ENCODE peak calls at places on chromosomes 3 and 15, in eight cellular contexts. One of them, this sample, is unnamed.

GRCh38 chr3:125374501-125374995 is 577 bp downstream of the ZNF148 start:
- DNase-seq in left ventricle myocardium inferior: peak
- DNase-seq in CD8-positive, alpha-beta memory T cell: no peak
- DNase-seq in effector CD4-positive, alpha-beta T cell: peak
- DNase-seq in astrocyte of the spinal cord: peak
- DNase-seq in stimulated activated CD8-positive, alpha-beta memory T cell treated with anti-CD3 and anti-CD28 coated beads, Interleukin-15, amount 100 ng/mL, for 4 hours: peak
- DNase-seq in glutamatergic neuron: peak
- DNase-seq in KG1: no peak
- DNase-seq in this sample: peak

GRCh38 chr3:60240558-60240957 is 1010.7 kb downstream of the FHIT start:
- DNase-seq in left ventricle myocardium inferior: no peak
- DNase-seq in CD8-positive, alpha-beta memory T cell: no peak
- DNase-seq in stimulated activated CD8-positive, alpha-beta memory T cell treated with anti-CD3 and anti-CD28 coated beads, Interleukin-15, amount 100 ng/mL, for 4 hours: no peak
- DNase-seq in effector CD4-positive, alpha-beta T cell: no peak
- DNase-seq in KG1: no peak
- DNase-seq in glutamatergic neuron: no peak
- DNase-seq in astrocyte of the spinal cord: no peak
- DNase-seq in this sample: no peak

GRCh38 chr3:72018339-72018984 is 233.5 kb upstream of the PROK2 start:
- DNase-seq in glutamatergic neuron: no peak
- DNase-seq in effector CD4-positive, alpha-beta T cell: no peak
- DNase-seq in CD8-positive, alpha-beta memory T cell: no peak
- DNase-seq in astrocyte of the spinal cord: no peak
- DNase-seq in left ventricle myocardium inferior: no peak
- DNase-seq in KG1: no peak
- DNase-seq in stimulated activated CD8-positive, alpha-beta memory T cell treated with anti-CD3 and anti-CD28 coated beads, Interleukin-15, amount 100 ng/mL, for 4 hours: no peak
- DNase-seq in this sample: peak

GRCh38 chr15:72970965-72971746 is 81.1 kb upstream of the NEO1 start:
- DNase-seq in effector CD4-positive, alpha-beta T cell: no peak
- DNase-seq in KG1: no peak
- DNase-seq in glutamatergic neuron: no peak
- DNase-seq in stimulated activated CD8-positive, alpha-beta memory T cell treated with anti-CD3 and anti-CD28 coated beads, Interleukin-15, amount 100 ng/mL, for 4 hours: no peak
- DNase-seq in CD8-positive, alpha-beta memory T cell: no peak
- DNase-seq in left ventricle myocardium inferior: no peak
- DNase-seq in astrocyte of the spinal cord: peak
- DNase-seq in this sample: no peak

GRCh38 chr15:74365619-74366445 is 1.6 kb downstream of the CYP11A1 start:
- DNase-seq in astrocyte of the spinal cord: peak
- DNase-seq in CD8-positive, alpha-beta memory T cell: peak
- DNase-seq in KG1: no peak
- DNase-seq in glutamatergic neuron: peak
- DNase-seq in left ventricle myocardium inferior: peak
- DNase-seq in effector CD4-positive, alpha-beta T cell: no peak
- DNase-seq in stimulated activated CD8-positive, alpha-beta memory T cell treated with anti-CD3 and anti-CD28 coated beads, Interleukin-15, amount 100 ng/mL, for 4 hours: no peak
- DNase-seq in this sample: no peak

GRCh38 chr3:127065138-127065427 is 82.2 kb downstream of the PLXNA1 start:
- DNase-seq in effector CD4-positive, alpha-beta T cell: no peak
- DNase-seq in left ventricle myocardium inferior: no peak
- DNase-seq in astrocyte of the spinal cord: no peak
- DNase-seq in CD8-positive, alpha-beta memory T cell: no peak
- DNase-seq in glutamatergic neuron: no peak
- DNase-seq in stimulated activated CD8-positive, alpha-beta memory T cell treated with anti-CD3 and anti-CD28 coated beads, Interleukin-15, amount 100 ng/mL, for 4 hours: no peak
- DNase-seq in KG1: no peak
- DNase-seq in this sample: no peak

GRCh38 chr3:100047455-100048141 is 66.7 kb downstream of the FILIP1L start:
- DNase-seq in glutamatergic neuron: no peak
- DNase-seq in effector CD4-positive, alpha-beta T cell: no peak
- DNase-seq in astrocyte of the spinal cord: peak
- DNase-seq in stimulated activated CD8-positive, alpha-beta memory T cell treated with anti-CD3 and anti-CD28 coated beads, Interleukin-15, amount 100 ng/mL, for 4 hours: no peak
- DNase-seq in left ventricle myocardium inferior: no peak
- DNase-seq in KG1: peak
- DNase-seq in CD8-positive, alpha-beta memory T cell: no peak
- DNase-seq in this sample: no peak

GRCh38 chr3:20305647-20306046 is 119.6 kb upstream of the SGO1 start:
- DNase-seq in left ventricle myocardium inferior: no peak
- DNase-seq in astrocyte of the spinal cord: no peak
- DNase-seq in KG1: no peak
- DNase-seq in stimulated activated CD8-positive, alpha-beta memory T cell treated with anti-CD3 and anti-CD28 coated beads, Interleukin-15, amount 100 ng/mL, for 4 hours: no peak
- DNase-seq in CD8-positive, alpha-beta memory T cell: no peak
- DNase-seq in effector CD4-positive, alpha-beta T cell: no peak
- DNase-seq in glutamatergic neuron: no peak
- DNase-seq in this sample: no peak

GRCh38 chr3:61690016-61690415 is 128.6 kb downstream of the PTPRG start:
- DNase-seq in stimulated activated CD8-positive, alpha-beta memory T cell treated with anti-CD3 and anti-CD28 coated beads, Interleukin-15, amount 100 ng/mL, for 4 hours: no peak
- DNase-seq in astrocyte of the spinal cord: no peak
- DNase-seq in CD8-positive, alpha-beta memory T cell: no peak
- DNase-seq in effector CD4-positive, alpha-beta T cell: no peak
- DNase-seq in left ventricle myocardium inferior: no peak
- DNase-seq in glutamatergic neuron: no peak
- DNase-seq in KG1: no peak
- DNase-seq in this sample: no peak

GRCh38 chr15:100259266-100259665 is 82.5 kb downstream of the ADAMTS17 start:
- DNase-seq in effector CD4-positive, alpha-beta T cell: no peak
- DNase-seq in astrocyte of the spinal cord: no peak
- DNase-seq in CD8-positive, alpha-beta memory T cell: no peak
- DNase-seq in KG1: no peak
- DNase-seq in glutamatergic neuron: no peak
- DNase-seq in left ventricle myocardium inferior: no peak
- DNase-seq in stimulated activated CD8-positive, alpha-beta memory T cell treated with anti-CD3 and anti-CD28 coated beads, Interleukin-15, amount 100 ng/mL, for 4 hours: no peak
- DNase-seq in this sample: no peak

GRCh38 chr3:124351430-124352142 is 359.7 kb upstream of the ROPN1 start:
- DNase-seq in stimulated activated CD8-positive, alpha-beta memory T cell treated with anti-CD3 and anti-CD28 coated beads, Interleukin-15, amount 100 ng/mL, for 4 hours: no peak
- DNase-seq in KG1: no peak
- DNase-seq in CD8-positive, alpha-beta memory T cell: no peak
- DNase-seq in left ventricle myocardium inferior: no peak
- DNase-seq in astrocyte of the spinal cord: peak
- DNase-seq in glutamatergic neuron: peak
- DNase-seq in effector CD4-positive, alpha-beta T cell: no peak
- DNase-seq in this sample: no peak

GRCh38 chr3:98545940-98546339 is 14.2 kb downstream of the GPR15 start:
- DNase-seq in KG1: no peak
- DNase-seq in astrocyte of the spinal cord: no peak
- DNase-seq in effector CD4-positive, alpha-beta T cell: no peak
- DNase-seq in stimulated activated CD8-positive, alpha-beta memory T cell treated with anti-CD3 and anti-CD28 coated beads, Interleukin-15, amount 100 ng/mL, for 4 hours: no peak
- DNase-seq in glutamatergic neuron: no peak
- DNase-seq in left ventricle myocardium inferior: no peak
- DNase-seq in CD8-positive, alpha-beta memory T cell: no peak
- DNase-seq in this sample: no peak

GRCh38 chr15:100770781-100771584 is 108.6 kb upstream of the ALDH1A3 start:
- DNase-seq in CD8-positive, alpha-beta memory T cell: no peak
- DNase-seq in stimulated activated CD8-positive, alpha-beta memory T cell treated with anti-CD3 and anti-CD28 coated beads, Interleukin-15, amount 100 ng/mL, for 4 hours: no peak
- DNase-seq in left ventricle myocardium inferior: no peak
- DNase-seq in effector CD4-positive, alpha-beta T cell: no peak
- DNase-seq in glutamatergic neuron: no peak
- DNase-seq in KG1: no peak
- DNase-seq in astrocyte of the spinal cord: no peak
- DNase-seq in this sample: no peak

GRCh38 chr3:122415104-122415744 is 638 bp downstream of the WDR5B start:
- DNase-seq in CD8-positive, alpha-beta memory T cell: peak
- DNase-seq in effector CD4-positive, alpha-beta T cell: peak
- DNase-seq in glutamatergic neuron: no peak
- DNase-seq in KG1: no peak
- DNase-seq in stimulated activated CD8-positive, alpha-beta memory T cell treated with anti-CD3 and anti-CD28 coated beads, Interleukin-15, amount 100 ng/mL, for 4 hours: no peak
- DNase-seq in left ventricle myocardium inferior: no peak
- DNase-seq in astrocyte of the spinal cord: peak
- DNase-seq in this sample: no peak

GRCh38 chr3:53725308-53725995 is 120.8 kb downstream of the CHDH start:
- DNase-seq in left ventricle myocardium inferior: no peak
- DNase-seq in stimulated activated CD8-positive, alpha-beta memory T cell treated with anti-CD3 and anti-CD28 coated beads, Interleukin-15, amount 100 ng/mL, for 4 hours: no peak
- DNase-seq in astrocyte of the spinal cord: no peak
- DNase-seq in effector CD4-positive, alpha-beta T cell: no peak
- DNase-seq in KG1: no peak
- DNase-seq in glutamatergic neuron: no peak
- DNase-seq in CD8-positive, alpha-beta memory T cell: no peak
- DNase-seq in this sample: no peak

GRCh38 chr3:49171119-49171774 is at the start of gene KLHDC8B:
- DNase-seq in KG1: peak
- DNase-seq in astrocyte of the spinal cord: peak
- DNase-seq in effector CD4-positive, alpha-beta T cell: peak
- DNase-seq in stimulated activated CD8-positive, alpha-beta memory T cell treated with anti-CD3 and anti-CD28 coated beads, Interleukin-15, amount 100 ng/mL, for 4 hours: peak
- DNase-seq in left ventricle myocardium inferior: peak
- DNase-seq in CD8-positive, alpha-beta memory T cell: peak
- DNase-seq in glutamatergic neuron: peak
- DNase-seq in this sample: no peak

GRCh38 chr3:178067721-178068120 is 468.5 kb upstream of the KCNMB2 start:
- DNase-seq in glutamatergic neuron: no peak
- DNase-seq in CD8-positive, alpha-beta memory T cell: no peak
- DNase-seq in left ventricle myocardium inferior: no peak
- DNase-seq in stimulated activated CD8-positive, alpha-beta memory T cell treated with anti-CD3 and anti-CD28 coated beads, Interleukin-15, amount 100 ng/mL, for 4 hours: no peak
- DNase-seq in effector CD4-positive, alpha-beta T cell: no peak
- DNase-seq in astrocyte of the spinal cord: no peak
- DNase-seq in KG1: no peak
- DNase-seq in this sample: no peak

GRCh38 chr15:69253156-69253555 is 45.6 kb upstream of the PAQR5 start:
- DNase-seq in stimulated activated CD8-positive, alpha-beta memory T cell treated with anti-CD3 and anti-CD28 coated beads, Interleukin-15, amount 100 ng/mL, for 4 hours: no peak
- DNase-seq in KG1: no peak
- DNase-seq in astrocyte of the spinal cord: peak
- DNase-seq in CD8-positive, alpha-beta memory T cell: no peak
- DNase-seq in glutamatergic neuron: no peak
- DNase-seq in effector CD4-positive, alpha-beta T cell: no peak
- DNase-seq in left ventricle myocardium inferior: peak
- DNase-seq in this sample: no peak

GRCh38 chr3:108806316-108806715 is 16.3 kb upstream of the TRAT1 start:
- DNase-seq in effector CD4-positive, alpha-beta T cell: peak
- DNase-seq in astrocyte of the spinal cord: no peak
- DNase-seq in stimulated activated CD8-positive, alpha-beta memory T cell treated with anti-CD3 and anti-CD28 coated beads, Interleukin-15, amount 100 ng/mL, for 4 hours: no peak
- DNase-seq in glutamatergic neuron: no peak
- DNase-seq in CD8-positive, alpha-beta memory T cell: peak
- DNase-seq in left ventricle myocardium inferior: no peak
- DNase-seq in KG1: peak
- DNase-seq in this sample: peak

GRCh38 chr3:105938101-105938500 is 69.3 kb upstream of the CBLB start:
- DNase-seq in glutamatergic neuron: peak
- DNase-seq in KG1: no peak
- DNase-seq in stimulated activated CD8-positive, alpha-beta memory T cell treated with anti-CD3 and anti-CD28 coated beads, Interleukin-15, amount 100 ng/mL, for 4 hours: no peak
- DNase-seq in astrocyte of the spinal cord: peak
- DNase-seq in left ventricle myocardium inferior: no peak
- DNase-seq in effector CD4-positive, alpha-beta T cell: no peak
- DNase-seq in CD8-positive, alpha-beta memory T cell: no peak
- DNase-seq in this sample: no peak

GRCh38 chr3:178129109-178129508 is 407.1 kb upstream of the KCNMB2 start:
- DNase-seq in effector CD4-positive, alpha-beta T cell: no peak
- DNase-seq in left ventricle myocardium inferior: no peak
- DNase-seq in KG1: no peak
- DNase-seq in stimulated activated CD8-positive, alpha-beta memory T cell treated with anti-CD3 and anti-CD28 coated beads, Interleukin-15, amount 100 ng/mL, for 4 hours: no peak
- DNase-seq in CD8-positive, alpha-beta memory T cell: no peak
- DNase-seq in glutamatergic neuron: no peak
- DNase-seq in astrocyte of the spinal cord: no peak
- DNase-seq in this sample: no peak

GRCh38 chr15:25762015-25762662 is 101.0 kb downstream of the ATP10A start:
- DNase-seq in astrocyte of the spinal cord: peak
- DNase-seq in left ventricle myocardium inferior: no peak
- DNase-seq in KG1: peak
- DNase-seq in CD8-positive, alpha-beta memory T cell: no peak
- DNase-seq in stimulated activated CD8-positive, alpha-beta memory T cell treated with anti-CD3 and anti-CD28 coated beads, Interleukin-15, amount 100 ng/mL, for 4 hours: no peak
- DNase-seq in effector CD4-positive, alpha-beta T cell: no peak
- DNase-seq in glutamatergic neuron: no peak
- DNase-seq in this sample: no peak

GRCh38 chr3:35383216-35383615 is 256.1 kb upstream of the ARPP21 start:
- DNase-seq in KG1: no peak
- DNase-seq in left ventricle myocardium inferior: no peak
- DNase-seq in stimulated activated CD8-positive, alpha-beta memory T cell treated with anti-CD3 and anti-CD28 coated beads, Interleukin-15, amount 100 ng/mL, for 4 hours: no peak
- DNase-seq in CD8-positive, alpha-beta memory T cell: no peak
- DNase-seq in effector CD4-positive, alpha-beta T cell: no peak
- DNase-seq in astrocyte of the spinal cord: no peak
- DNase-seq in glutamatergic neuron: no peak
- DNase-seq in this sample: no peak

GRCh38 chr3:158766364-158766763 is 34.1 kb upstream of the RARRES1 start:
- DNase-seq in stimulated activated CD8-positive, alpha-beta memory T cell treated with anti-CD3 and anti-CD28 coated beads, Interleukin-15, amount 100 ng/mL, for 4 hours: no peak
- DNase-seq in glutamatergic neuron: no peak
- DNase-seq in left ventricle myocardium inferior: no peak
- DNase-seq in CD8-positive, alpha-beta memory T cell: no peak
- DNase-seq in astrocyte of the spinal cord: no peak
- DNase-seq in effector CD4-positive, alpha-beta T cell: no peak
- DNase-seq in KG1: no peak
- DNase-seq in this sample: no peak

GRCh38 chr3:124965413-124965812 is 30.9 kb upstream of the MUC13 start:
- DNase-seq in effector CD4-positive, alpha-beta T cell: no peak
- DNase-seq in astrocyte of the spinal cord: no peak
- DNase-seq in stimulated activated CD8-positive, alpha-beta memory T cell treated with anti-CD3 and anti-CD28 coated beads, Interleukin-15, amount 100 ng/mL, for 4 hours: no peak
- DNase-seq in KG1: no peak
- DNase-seq in CD8-positive, alpha-beta memory T cell: no peak
- DNase-seq in left ventricle myocardium inferior: no peak
- DNase-seq in glutamatergic neuron: no peak
- DNase-seq in this sample: no peak

GRCh38 chr15:81480645-81481053 is 106.6 kb upstream of the TMC3 start:
- DNase-seq in effector CD4-positive, alpha-beta T cell: peak
- DNase-seq in CD8-positive, alpha-beta memory T cell: peak
- DNase-seq in astrocyte of the spinal cord: peak
- DNase-seq in KG1: peak
- DNase-seq in left ventricle myocardium inferior: no peak
- DNase-seq in stimulated activated CD8-positive, alpha-beta memory T cell treated with anti-CD3 and anti-CD28 coated beads, Interleukin-15, amount 100 ng/mL, for 4 hours: no peak
- DNase-seq in glutamatergic neuron: no peak
- DNase-seq in this sample: no peak

GRCh38 chr3:177286034-177286433 is 88.8 kb upstream of the TBL1XR1 start:
- DNase-seq in CD8-positive, alpha-beta memory T cell: no peak
- DNase-seq in stimulated activated CD8-positive, alpha-beta memory T cell treated with anti-CD3 and anti-CD28 coated beads, Interleukin-15, amount 100 ng/mL, for 4 hours: no peak
- DNase-seq in glutamatergic neuron: no peak
- DNase-seq in left ventricle myocardium inferior: no peak
- DNase-seq in KG1: no peak
- DNase-seq in astrocyte of the spinal cord: no peak
- DNase-seq in effector CD4-positive, alpha-beta T cell: no peak
- DNase-seq in this sample: no peak

GRCh38 chr15:43776718-43777292 is at the start of gene ELL3:
- DNase-seq in left ventricle myocardium inferior: peak
- DNase-seq in stimulated activated CD8-positive, alpha-beta memory T cell treated with anti-CD3 and anti-CD28 coated beads, Interleukin-15, amount 100 ng/mL, for 4 hours: peak
- DNase-seq in astrocyte of the spinal cord: peak
- DNase-seq in KG1: no peak
- DNase-seq in CD8-positive, alpha-beta memory T cell: no peak
- DNase-seq in glutamatergic neuron: no peak
- DNase-seq in effector CD4-positive, alpha-beta T cell: peak
- DNase-seq in this sample: no peak

GRCh38 chr3:40299721-40300335 is 9.7 kb upstream of the EIF1B start:
- DNase-seq in stimulated activated CD8-positive, alpha-beta memory T cell treated with anti-CD3 and anti-CD28 coated beads, Interleukin-15, amount 100 ng/mL, for 4 hours: no peak
- DNase-seq in effector CD4-positive, alpha-beta T cell: no peak
- DNase-seq in glutamatergic neuron: no peak
- DNase-seq in KG1: peak
- DNase-seq in CD8-positive, alpha-beta memory T cell: no peak
- DNase-seq in astrocyte of the spinal cord: peak
- DNase-seq in left ventricle myocardium inferior: no peak
- DNase-seq in this sample: no peak

GRCh38 chr3:177294221-177294620 is 96.9 kb upstream of the TBL1XR1 start:
- DNase-seq in glutamatergic neuron: no peak
- DNase-seq in effector CD4-positive, alpha-beta T cell: no peak
- DNase-seq in astrocyte of the spinal cord: peak
- DNase-seq in KG1: no peak
- DNase-seq in left ventricle myocardium inferior: peak
- DNase-seq in CD8-positive, alpha-beta memory T cell: no peak
- DNase-seq in stimulated activated CD8-positive, alpha-beta memory T cell treated with anti-CD3 and anti-CD28 coated beads, Interleukin-15, amount 100 ng/mL, for 4 hours: no peak
- DNase-seq in this sample: no peak

GRCh38 chr15:33149919-33150318 is 44.6 kb downstream of the FMN1 start:
- DNase-seq in effector CD4-positive, alpha-beta T cell: no peak
- DNase-seq in KG1: no peak
- DNase-seq in astrocyte of the spinal cord: peak
- DNase-seq in stimulated activated CD8-positive, alpha-beta memory T cell treated with anti-CD3 and anti-CD28 coated beads, Interleukin-15, amount 100 ng/mL, for 4 hours: no peak
- DNase-seq in glutamatergic neuron: no peak
- DNase-seq in left ventricle myocardium inferior: no peak
- DNase-seq in CD8-positive, alpha-beta memory T cell: no peak
- DNase-seq in this sample: no peak

GRCh38 chr3:66473637-66474036 is 27.2 kb downstream of the LRIG1 start:
- DNase-seq in effector CD4-positive, alpha-beta T cell: no peak
- DNase-seq in astrocyte of the spinal cord: peak
- DNase-seq in stimulated activated CD8-positive, alpha-beta memory T cell treated with anti-CD3 and anti-CD28 coated beads, Interleukin-15, amount 100 ng/mL, for 4 hours: no peak
- DNase-seq in glutamatergic neuron: no peak
- DNase-seq in left ventricle myocardium inferior: no peak
- DNase-seq in KG1: no peak
- DNase-seq in CD8-positive, alpha-beta memory T cell: no peak
- DNase-seq in this sample: no peak

GRCh38 chr15:48680841-48681240 is 35.3 kb upstream of the FBN1 start:
- DNase-seq in stimulated activated CD8-positive, alpha-beta memory T cell treated with anti-CD3 and anti-CD28 coated beads, Interleukin-15, amount 100 ng/mL, for 4 hours: no peak
- DNase-seq in left ventricle myocardium inferior: no peak
- DNase-seq in CD8-positive, alpha-beta memory T cell: no peak
- DNase-seq in KG1: no peak
- DNase-seq in glutamatergic neuron: no peak
- DNase-seq in astrocyte of the spinal cord: peak
- DNase-seq in effector CD4-positive, alpha-beta T cell: no peak
- DNase-seq in this sample: no peak

GRCh38 chr3:142987080-142987700 is 14.2 kb upstream of the U2SURP start:
- DNase-seq in KG1: peak
- DNase-seq in CD8-positive, alpha-beta memory T cell: peak
- DNase-seq in left ventricle myocardium inferior: no peak
- DNase-seq in glutamatergic neuron: no peak
- DNase-seq in astrocyte of the spinal cord: peak
- DNase-seq in stimulated activated CD8-positive, alpha-beta memory T cell treated with anti-CD3 and anti-CD28 coated beads, Interleukin-15, amount 100 ng/mL, for 4 hours: no peak
- DNase-seq in effector CD4-positive, alpha-beta T cell: no peak
- DNase-seq in this sample: no peak